ENCODE peak calls at places on chromosomes 16 and 17, in nine cellular contexts. L, R, C, N, A, Q, E, K and F are unnamed samples.

GRCh38 chr17:79091373-79091670 is 16.7 kb downstream of the ENGASE start:
- DNase-seq in L (no peak), R (no peak), C (no peak), N (no peak), A (no peak), Q (no peak), E (no peak), K (no peak), F (no peak)

GRCh38 chr16:1705688-1706385 is at the start of gene MAPK8IP3:
- DNase-seq in L (peak; percentile 77), R (peak; percentile 82), C (peak; percentile 97), N (peak; percentile 95), A (peak; percentile 93), Q (peak; percentile 87), E (peak; percentile 95), K (peak; percentile 96), F (peak; percentile 92)

GRCh38 chr17:28645576-28645939 is 600 bp upstream of the BLTP2 start:
- DNase-seq in L (no peak), R (no peak), C (no peak), N (no peak), A (no peak), Q (no peak), E (peak; percentile 63), K (no peak), F (no peak)

GRCh38 chr16:87198328-87198731 is 118.9 kb downstream of the C16orf95 start:
- DNase-seq in L (no peak), R (peak; percentile 58), C (no peak), N (no peak), A (no peak), Q (no peak), E (no peak), K (no peak), F (no peak)

GRCh38 chr16:87897563-87898505 is 28.5 kb upstream of the SLC7A5 start:
- DNase-seq in L (no peak), R (no peak), C (no peak), N (no peak), A (no peak), Q (no peak), E (no peak), K (peak; percentile 60), F (peak; percentile 49)

GRCh38 chr16:76535-77272 is 1.3 kb upstream of the MPG start:
- DNase-seq in L (peak; percentile 83), R (peak; percentile 95), C (peak; percentile 94), N (no peak), A (no peak), Q (peak; percentile 37), E (peak; percentile 93), K (no peak), F (no peak)

GRCh38 chr17:28549274-28550132 is 2.9 kb downstream of the UNC119 start:
- DNase-seq in L (no peak), R (no peak), C (peak; percentile 28), N (peak; percentile 71), A (no peak), Q (no peak), E (no peak), K (peak; percentile 51), F (peak; percentile 51)

GRCh38 chr16:87560428-87561199 is 41.7 kb upstream of the JPH3 start:
- DNase-seq in L (no peak), R (no peak), C (peak; percentile 82), N (peak; percentile 31), A (no peak), Q (no peak), E (no peak), K (no peak), F (no peak)

GRCh38 chr16:54040975-54041374 is 245.6 kb downstream of the IRX3 start:
- DNase-seq in L (no peak), R (no peak), C (no peak), N (no peak), A (no peak), Q (no peak), E (no peak), K (no peak), F (no peak)

GRCh38 chr17:66043419-66043818 is 148.5 kb downstream of the CEP112 start:
- DNase-seq in L (no peak), R (no peak), C (no peak), N (no peak), A (no peak), Q (no peak), E (no peak), K (no peak), F (no peak)

GRCh38 chr16:56606688-56607618 is 1.4 kb upstream of the MT2A start:
- DNase-seq in L (peak; percentile 97), R (peak; percentile 100), C (peak; percentile 88), N (no peak), A (no peak), Q (peak; percentile 72), E (peak; percentile 95), K (no peak), F (no peak)

GRCh38 chr17:42964161-42964932 is at the start of gene AARSD1:
- DNase-seq in L (peak; percentile 92), R (peak; percentile 95), C (peak; percentile 96), N (peak; percentile 90), A (peak; percentile 95), Q (peak; percentile 93), E (peak; percentile 96), K (peak; percentile 87), F (peak; percentile 83)

GRCh38 chr16:46970089-46970488 is 3.4 kb downstream of the DNAJA2 start:
- DNase-seq in L (no peak), R (no peak), C (no peak), N (no peak), A (peak; percentile 14), Q (peak; percentile 82), E (no peak), K (no peak), F (no peak)

GRCh38 chr16:67150058-67150832 is 553 bp downstream of the B3GNT9 start:
- DNase-seq in L (peak; percentile 37), R (peak; percentile 55), C (peak; percentile 87), N (no peak), A (peak; percentile 66), Q (peak; percentile 52), E (peak; percentile 78), K (no peak), F (no peak)

GRCh38 chr16:86059253-86060171 is 160.6 kb downstream of the IRF8 start:
- DNase-seq in L (no peak), R (peak; percentile 11), C (no peak), N (no peak), A (peak; percentile 62), Q (no peak), E (peak; percentile 89), K (no peak), F (no peak)

GRCh38 chr17:61152898-61153297 is 246.7 kb upstream of the TBX2 start:
- DNase-seq in L (no peak), R (no peak), C (no peak), N (no peak), A (no peak), Q (no peak), E (no peak), K (no peak), F (no peak)
- H3K36me3 ChIP-seq in L (no peaks in the 10 kb centered on the region), R (no peaks in the 10 kb centered on the region), C (no peaks in the 10 kb centered on the region), N (no peaks in the 10 kb centered on the region), A (no peaks in the 10 kb centered on the region), Q (no peaks in the 10 kb centered on the region), E (no peaks in the 10 kb centered on the region), K (no peaks in the 10 kb centered on the region), F (no peaks in the 10 kb centered on the region)

GRCh38 chr17:75144816-75145511 is 9.3 kb downstream of the JPT1 start:
- DNase-seq in L (no peak), R (no peak), C (peak; percentile 49), N (no peak), A (no peak), Q (no peak), E (no peak), K (no peak), F (no peak)

GRCh38 chr17:75151893-75152292 is 2.4 kb downstream of the JPT1 start:
- DNase-seq in L (no peak), R (peak; percentile 52), C (no peak), N (no peak), A (no peak), Q (no peak), E (no peak), K (no peak), F (no peak)

GRCh38 chr17:75146597-75146996 is 7.7 kb downstream of the JPT1 start:
- DNase-seq in L (no peak), R (peak; percentile 25), C (no peak), N (no peak), A (no peak), Q (no peak), E (no peak), K (no peak), F (no peak)

GRCh38 chr17:75152523-75152922 is 1.8 kb downstream of the JPT1 start:
- DNase-seq in L (no peak), R (peak; percentile 12), C (no peak), N (no peak), A (no peak), Q (no peak), E (no peak), K (no peak), F (no peak)

DNA sequence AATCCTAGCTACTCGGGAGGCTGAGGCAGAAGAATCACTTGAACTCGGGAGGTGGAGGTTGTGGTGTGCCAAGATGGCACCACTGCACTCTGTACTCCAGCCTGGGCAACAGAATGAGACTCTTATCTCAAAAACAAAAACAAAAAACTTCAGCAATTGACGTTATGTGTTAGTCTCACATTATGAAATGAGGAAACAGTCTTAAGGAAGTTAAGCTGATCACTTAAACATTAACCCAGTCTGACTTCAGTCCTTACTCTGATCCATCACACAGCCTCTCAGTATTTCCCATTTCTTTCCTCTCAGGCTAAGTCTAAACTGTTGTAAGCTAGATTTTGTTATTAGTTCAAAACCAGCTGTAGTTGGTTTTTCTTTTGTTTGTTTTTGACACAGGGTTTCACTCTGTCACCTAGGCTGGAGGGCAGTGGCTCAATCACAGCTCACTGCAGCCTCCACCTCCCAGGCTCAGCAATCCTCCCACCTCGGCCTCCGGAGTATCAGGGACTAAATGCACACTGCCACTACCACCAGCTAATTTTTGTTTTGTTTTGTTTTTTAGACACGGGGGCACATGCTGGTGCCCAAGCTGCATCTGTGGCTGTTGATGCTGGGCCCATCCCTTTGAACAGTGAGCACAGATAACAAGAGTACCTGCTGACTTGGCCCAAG is 6.3 kb downstream of the JPT1 start:
- DNase-seq in L (no peak), R (no peak), C (peak; percentile 27), N (no peak), A (no peak), Q (no peak), E (no peak), K (no peak), F (no peak)
- H3K36me3 ChIP-seq in L (peaks cover 52% of the 10 kb centered on the region), R (peaks cover 38% of the 10 kb centered on the region), C (no peaks in the 10 kb centered on the region), N (peaks cover 21% of the 10 kb centered on the region), A (peaks cover 43% of the 10 kb centered on the region), Q (no peaks in the 10 kb centered on the region), E (no peaks in the 10 kb centered on the region), K (peaks cover 19% of the 10 kb centered on the region), F (peaks cover 35% of the 10 kb centered on the region)

GRCh38 chr16:35176449-35176848 is 1717.0 kb downstream of the TP53TG3F start:
- DNase-seq in L (no peak), R (no peak), C (peak; percentile 42), N (no peak), A (no peak), Q (no peak), E (no peak), K (no peak), F (no peak)
- H3K36me3 ChIP-seq in L (no peaks in the 10 kb centered on the region), R (no peaks in the 10 kb centered on the region), C (no peaks in the 10 kb centered on the region), N (no peaks in the 10 kb centered on the region), A (no peaks in the 10 kb centered on the region), Q (no peaks in the 10 kb centered on the region), E (no peaks in the 10 kb centered on the region), K (no peaks in the 10 kb centered on the region), F (no peaks in the 10 kb centered on the region)

DNA sequence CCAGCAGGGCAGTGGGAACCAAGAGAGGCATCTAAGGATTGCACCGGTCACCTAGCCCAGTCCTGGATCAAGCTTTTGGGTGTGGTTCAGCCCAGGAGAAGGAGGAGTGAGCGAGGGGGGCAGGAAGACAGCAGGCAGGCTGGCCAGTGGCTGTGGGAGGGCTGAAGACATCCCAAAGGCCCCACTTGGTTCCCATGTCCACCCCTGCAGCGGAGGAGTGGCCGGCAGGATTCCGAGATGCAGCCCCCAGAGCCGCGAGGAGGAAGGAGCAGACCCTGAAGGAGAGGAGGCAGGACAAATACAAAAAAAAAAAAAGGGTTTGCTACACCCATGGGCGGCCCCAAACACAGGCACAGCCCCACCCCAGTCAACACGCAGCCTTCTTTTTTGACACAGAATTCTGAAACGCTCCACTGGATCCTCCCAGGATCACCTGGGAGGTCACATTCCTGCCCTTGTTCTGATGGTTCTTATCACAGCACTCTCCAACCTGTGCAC is 1.1 kb upstream of the SLC47A2 start:
- DNase-seq in L (no peak), R (no peak), C (no peak), N (no peak), A (no peak), Q (peak; percentile 70), E (no peak), K (no peak), F (no peak)
- H3K36me3 ChIP-seq in L (no peaks in the 10 kb centered on the region), R (no peaks in the 10 kb centered on the region), C (no peaks in the 10 kb centered on the region), N (no peaks in the 10 kb centered on the region), A (no peaks in the 10 kb centered on the region), Q (no peaks in the 10 kb centered on the region), E (no peaks in the 10 kb centered on the region), K (no peaks in the 10 kb centered on the region), F (no peaks in the 10 kb centered on the region)